ENCODE peak calls at places on chromosome 20, in nine cellular contexts. I is colonic mucosa, R is neural progenitor cell, G is heart right ventricle, E is IMR-90, D is OCI-LY7, W is Peyer's patch, U is aorta, K is esophagus squamous epithelium. M is an unnamed sample. For H3K4me1, the result is how much of the 10 kb centered on the place peaks cover.

GRCh38 chr20:24948939-24949679 is at the start of gene CST7:
- DNase-seq in K (no peak), E (no peak), U (no peak), I (peak), R (no peak), G (no peak), D (peak), W (peak), M (peak)

GRCh38 chr20:61185181-61185580 is 66.9 kb upstream of the CDH4 start:
- DNase-seq in R (no peak), G (no peak), W (no peak), U (no peak), I (no peak), D (no peak), E (no peak), K (no peak), M (no peak)

GRCh38 chr20:63471719-63472158 is 716 bp downstream of the KCNQ2 start:
- DNase-seq in D (no peak), I (no peak), W (no peak), E (no peak), U (no peak), R (peak), K (no peak), G (no peak), M (no peak)

GRCh38 chr20:9609892-9610502 is 95.6 kb downstream of the LAMP5 start:
- DNase-seq in D (peak), G (peak), W (no peak), R (peak), E (peak), I (peak), K (no peak), U (no peak), M (no peak)

GRCh38 chr20:37803476-37804307 is 99.2 kb upstream of the VSTM2L start:
- DNase-seq in R (no peak), G (no peak), D (peak), U (no peak), I (no peak), E (no peak), K (no peak), W (peak), M (no peak)

GRCh38 chr20:13262701-13263335 is 41.7 kb downstream of the ISM1 start:
- DNase-seq in G (no peak), I (no peak), R (no peak), W (no peak), D (no peak), K (no peak), E (no peak), U (no peak), M (no peak)

GRCh38 chr20:58839474-58839874 is 11.2 kb downstream of the GNAS-AS1 start:
- DNase-seq in W (no peak), R (peak), K (no peak), G (peak), I (no peak), U (peak), E (peak), D (peak), M (peak)

GRCh38 chr20:6698723-6699122 is 68.8 kb upstream of the BMP2 start:
- DNase-seq in K (no peak), I (no peak), D (no peak), R (no peak), W (no peak), U (no peak), E (no peak), G (no peak), M (no peak)

GRCh38 chr20:1324598-1325172 is 4.3 kb downstream of the SDCBP2 start:
- DNase-seq in W (no peak), G (no peak), I (no peak), E (peak), D (no peak), K (no peak), R (no peak), U (peak), M (peak)

GRCh38 chr20:57188056-57188455 is 78.4 kb downstream of the BMP7 start:
- DNase-seq in U (no peak), R (no peak), I (no peak), D (no peak), E (no peak), K (no peak), W (no peak), G (no peak), M (no peak)

GRCh38 chr20:39107741-39108140 is 145.6 kb downstream of the DHX35 start:
- DNase-seq in D (no peak), K (no peak), R (no peak), I (no peak), E (peak), W (no peak), G (no peak), U (no peak), M (no peak)

GRCh38 chr20:58048096-58048702 is 180.3 kb downstream of the ANKRD60 start:
- DNase-seq in G (peak), I (no peak), D (peak), U (peak), R (peak), W (no peak), E (peak), K (no peak), M (no peak)

GRCh38 chr20:34709836-34710567 is 5.9 kb downstream of the TP53INP2 start:
- DNase-seq in E (peak), R (peak), U (peak), K (no peak), D (no peak), I (peak), W (peak), G (peak), M (peak)

GRCh38 chr20:4952229-4952628 is 49.1 kb downstream of the SLC23A2 start:
- DNase-seq in G (no peak), W (no peak), U (no peak), E (no peak), D (no peak), R (no peak), I (no peak), K (no peak), M (no peak)

GRCh38 chr20:61210862-61211261 is 41.2 kb upstream of the CDH4 start:
- DNase-seq in U (no peak), W (no peak), D (no peak), R (no peak), I (no peak), G (no peak), K (no peak), E (no peak), M (no peak)

GRCh38 chr20:4008877-4009276 is 6.5 kb downstream of the RNF24 start:
- DNase-seq in G (no peak), K (no peak), R (no peak), D (no peak), E (no peak), W (no peak), U (no peak), I (no peak), M (no peak)

GRCh38 chr20:62900692-62901584 is 25.4 kb downstream of the DIDO1 start:
- DNase-seq in R (peak), W (no peak), I (peak), U (peak), E (no peak), D (peak), K (no peak), G (no peak), M (no peak)

GRCh38 chr20:20130399-20130798 is 78.1 kb downstream of the CFAP61 start:
- DNase-seq in U (no peak), W (no peak), E (no peak), I (no peak), D (peak), K (no peak), R (peak), G (no peak), M (no peak)

GRCh38 chr20:25279403-25279802 is 31.5 kb downstream of the PYGB start:
- DNase-seq in R (no peak), U (peak), G (no peak), I (no peak), W (no peak), K (no peak), D (no peak), E (no peak), M (peak)

GRCh38 chr20:64182146-64182865 is 18.1 kb downstream of the MYT1 start:
- DNase-seq in R (no peak), E (no peak), G (no peak), W (no peak), K (no peak), D (no peak), I (no peak), U (no peak), M (no peak)

GRCh38 chr20:5078399-5078958 is 41.3 kb downstream of the PCNA start:
- DNase-seq in G (peak), D (peak), I (peak), W (peak), E (peak), K (peak), R (no peak), U (no peak), M (peak)

GRCh38 chr20:48667889-48668413 is 159.8 kb downstream of the PREX1 start:
- DNase-seq in G (no peak), K (no peak), W (no peak), R (no peak), I (no peak), U (no peak), E (no peak), D (no peak), M (peak)

GRCh38 chr20:32189691-32190607 is 17.6 kb downstream of the PLAGL2 start:
- DNase-seq in G (peak), I (peak), U (peak), E (peak), R (peak), D (no peak), W (peak), K (no peak), M (peak)

GRCh38 chr20:50107086-50107645 is 5.8 kb downstream of the UBE2V1 start:
- DNase-seq in G (no peak), U (no peak), W (no peak), E (no peak), D (no peak), K (no peak), R (no peak), I (no peak), M (no peak)
- H3K4me1 ChIP-seq in G (half or more), U (under half), W (under half), E (under half), D (under half), K (half or more), R (under half), I (under half), M (half or more)

GRCh38 chr20:53570446-53571276 is 23.0 kb downstream of the ZNF217 start:
- DNase-seq in I (no peak), G (no peak), R (no peak), D (no peak), U (no peak), E (no peak), W (no peak), K (no peak), M (no peak)
- H3K27ac ChIP-seq in I (no peak), G (no peak), R (no peak), D (no peak), U (no peak), E (no peak), W (no peak), K (no peak), M (no peak)

GRCh38 chr20:15494841-15495240 is 1078.4 kb downstream of the KIF16B start:
- DNase-seq in U (no peak), G (no peak), D (no peak), K (no peak), E (no peak), W (no peak), R (no peak), I (no peak), M (no peak)
- H3K4me1 ChIP-seq in U (under half), G (under half), D (under half), K (under half), E (under half), W (under half), R (under half), I (under half), M (under half)

GRCh38 chr20:51545515-51545914 is 3.0 kb upstream of the NFATC2 start:
- DNase-seq in D (no peak), R (no peak), K (no peak), E (no peak), U (no peak), G (no peak), I (no peak), W (no peak), M (no peak)
- H3K27ac ChIP-seq in D (no peak), R (no peak), K (no peak), E (no peak), U (no peak), G (no peak), I (no peak), W (no peak), M (no peak)

GRCh38 chr20:45782890-45783289 is 8.8 kb downstream of the WFDC3 start:
- DNase-seq in E (peak), I (no peak), D (no peak), U (no peak), R (no peak), G (no peak), W (no peak), K (no peak), M (no peak)
- H3K4me1 ChIP-seq in E (under half), I (under half), D (under half), U (under half), R (under half), G (under half), W (under half), K (half or more), M (under half)

GRCh38 chr20:40639132-40639531 is 49.9 kb downstream of the MAFB start:
- DNase-seq in D (no peak), K (no peak), G (no peak), E (no peak), I (no peak), U (no peak), W (no peak), R (no peak), M (no peak)

GRCh38 chr20:40639956-40640355 is 49.1 kb downstream of the MAFB start:
- DNase-seq in K (no peak), D (no peak), E (no peak), R (no peak), G (no peak), W (no peak), U (no peak), I (no peak), M (no peak)

GRCh38 chr20:40641809-40642208 is 47.2 kb downstream of the MAFB start:
- DNase-seq in K (no peak), I (no peak), W (no peak), U (no peak), R (no peak), G (no peak), D (no peak), E (no peak), M (no peak)

GRCh38 chr20:40640667-40641066 is 48.4 kb downstream of the MAFB start:
- DNase-seq in G (no peak), W (no peak), R (no peak), K (no peak), E (no peak), U (no peak), I (no peak), D (no peak), M (no peak)

DNA sequence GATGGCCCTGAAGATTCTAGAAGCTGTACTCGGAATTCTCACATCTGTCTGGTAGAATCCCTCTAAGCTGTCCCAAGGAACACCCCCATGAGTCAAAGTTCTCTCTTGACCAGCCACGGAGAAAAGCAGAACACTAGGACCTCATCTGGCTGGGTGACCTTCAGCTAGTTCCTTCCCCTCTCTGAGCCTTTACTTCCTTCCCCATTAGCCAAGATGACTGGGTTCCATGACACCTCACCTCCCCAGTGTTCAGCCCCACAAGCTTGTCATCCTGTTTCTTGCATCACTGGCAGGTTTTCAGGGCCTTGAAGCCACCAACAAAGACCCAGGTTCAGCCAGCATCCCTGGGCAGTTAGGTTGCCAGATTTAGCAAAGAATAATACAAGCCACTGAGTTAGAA is 47.8 kb downstream of the MAFB start:
- DNase-seq in R (no peak), I (no peak), G (no peak), U (no peak), W (no peak), D (no peak), E (no peak), K (no peak), M (no peak)
- H3K27ac ChIP-seq in R (no peak), I (no peak), G (no peak), U (no peak), W (no peak), D (no peak), E (no peak), K (no peak), M (peak)

DNA sequence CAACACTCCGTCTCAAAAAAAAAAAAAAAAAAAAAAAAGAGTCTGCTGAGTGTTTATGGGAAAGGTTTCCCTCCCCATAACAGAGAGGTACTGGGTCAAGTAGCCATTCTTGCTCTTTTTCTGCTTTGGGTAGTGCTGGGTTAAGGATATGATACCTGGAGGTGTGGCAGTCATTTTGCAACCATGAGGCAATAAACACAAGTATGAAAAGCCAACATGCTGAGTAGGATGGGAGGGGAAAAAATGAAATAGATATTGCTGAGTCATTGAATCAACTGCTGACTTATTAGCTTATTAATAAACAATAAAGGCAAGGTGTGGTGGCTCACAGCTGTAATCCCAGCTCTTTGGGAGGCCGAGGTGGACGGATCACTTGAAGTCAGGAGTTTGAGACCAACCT is 2.3 kb upstream of the TOMM34 start:
- DNase-seq in G (no peak), U (no peak), I (no peak), E (no peak), K (no peak), R (no peak), W (no peak), D (no peak), M (no peak)
- H3K4me1 ChIP-seq in G (under half), U (under half), I (under half), E (under half), K (half or more), R (under half), W (under half), D (half or more), M (half or more)